ENCODE peak calls at places on chromosomes 4 and X, in five cellular contexts. One of them, this sample, is unnamed.

GRCh38 chr4:59381591-59381990 is 1818.5 kb upstream of the ADGRL3 start:
- DNase-seq in SK-N-SH: no peak
- DNase-seq in K562: no peak
- DNase-seq in HCT116: no peak
- DNase-seq in GM12878: no peak
- DNase-seq in this sample: no peak

GRCh38 chr4:7939377-7940108 is at the start of gene AFAP1:
- DNase-seq in SK-N-SH: peak
- DNase-seq in GM12878: no peak
- DNase-seq in HCT116: peak
- DNase-seq in K562: peak
- DNase-seq in this sample: no peak

GRCh38 chr4:39932776-39933402 is 44.8 kb downstream of the PDS5A start:
- DNase-seq in HCT116: no peak
- DNase-seq in SK-N-SH: no peak
- DNase-seq in K562: no peak
- DNase-seq in GM12878: no peak
- DNase-seq in this sample: no peak

GRCh38 chr4:32985256-32985655 is 2265.1 kb downstream of the PCDH7 start:
- DNase-seq in HCT116: no peak
- DNase-seq in SK-N-SH: no peak
- DNase-seq in K562: no peak
- DNase-seq in GM12878: no peak
- DNase-seq in this sample: no peak

GRCh38 chr4:73776363-73776762 is 36.0 kb downstream of the CXCL8 start:
- DNase-seq in HCT116: no peak
- DNase-seq in SK-N-SH: no peak
- DNase-seq in GM12878: no peak
- DNase-seq in K562: no peak
- DNase-seq in this sample: no peak

GRCh38 chr4:162163892-162164759 is at the start of gene FSTL5:
- DNase-seq in K562: peak
- DNase-seq in SK-N-SH: peak
- DNase-seq in GM12878: no peak
- DNase-seq in HCT116: no peak
- DNase-seq in this sample: no peak

GRCh38 chrX:46733226-46733625 is 25.7 kb downstream of the SLC9A7 start:
- DNase-seq in HCT116: no peak
- DNase-seq in GM12878: no peak
- DNase-seq in SK-N-SH: no peak
- DNase-seq in K562: no peak
- DNase-seq in this sample: no peak

GRCh38 chrX:23782455-23782854 is 518 bp upstream of the SAT1 start:
- DNase-seq in GM12878: no peak
- DNase-seq in HCT116: no peak
- DNase-seq in SK-N-SH: no peak
- DNase-seq in K562: no peak
- DNase-seq in this sample: no peak

GRCh38 chr4:69038582-69038981 is 57.7 kb upstream of the UGT2B7 start:
- DNase-seq in HCT116: peak
- DNase-seq in SK-N-SH: no peak
- DNase-seq in K562: no peak
- DNase-seq in GM12878: no peak
- DNase-seq in this sample: no peak

GRCh38 chr4:53855886-53856260 is 208.5 kb downstream of the CHIC2 start:
- DNase-seq in GM12878: no peak
- DNase-seq in HCT116: no peak
- DNase-seq in SK-N-SH: no peak
- DNase-seq in K562: no peak
- DNase-seq in this sample: no peak

GRCh38 chr4:110184124-110184790 is 14.2 kb downstream of the ELOVL6 start:
- DNase-seq in K562: no peak
- DNase-seq in HCT116: no peak
- DNase-seq in SK-N-SH: no peak
- DNase-seq in GM12878: no peak
- DNase-seq in this sample: no peak

GRCh38 chr4:86388252-86388651 is 28.4 kb upstream of the MAPK10 start:
- DNase-seq in GM12878: no peak
- DNase-seq in SK-N-SH: no peak
- DNase-seq in K562: no peak
- DNase-seq in HCT116: no peak
- DNase-seq in this sample: no peak

GRCh38 chr4:8904041-8904501 is 32.4 kb upstream of the HMX1 start:
- DNase-seq in GM12878: no peak
- DNase-seq in SK-N-SH: no peak
- DNase-seq in K562: no peak
- DNase-seq in HCT116: no peak
- DNase-seq in this sample: no peak

GRCh38 chr4:8319731-8320385 is 50.3 kb downstream of the HTRA3 start:
- DNase-seq in SK-N-SH: no peak
- DNase-seq in HCT116: no peak
- DNase-seq in GM12878: no peak
- DNase-seq in K562: no peak
- DNase-seq in this sample: no peak

GRCh38 chr4:26032572-26033320 is 118.7 kb downstream of the SMIM20 start:
- DNase-seq in HCT116: no peak
- DNase-seq in GM12878: no peak
- DNase-seq in SK-N-SH: no peak
- DNase-seq in K562: no peak
- DNase-seq in this sample: no peak

GRCh38 chr4:87068591-87069021 is 133.8 kb downstream of the AFF1 start:
- DNase-seq in HCT116: no peak
- DNase-seq in K562: no peak
- DNase-seq in SK-N-SH: peak
- DNase-seq in GM12878: no peak
- DNase-seq in this sample: peak

GRCh38 chrX:53440631-53441517 is 6.7 kb upstream of the HSD17B10 start:
- DNase-seq in HCT116: no peak
- DNase-seq in GM12878: no peak
- DNase-seq in K562: no peak
- DNase-seq in SK-N-SH: peak
- DNase-seq in this sample: no peak

GRCh38 chrX:42127563-42127962 is 204.2 kb upstream of the CASK start:
- DNase-seq in HCT116: no peak
- DNase-seq in GM12878: no peak
- DNase-seq in SK-N-SH: no peak
- DNase-seq in K562: no peak
- DNase-seq in this sample: no peak

GRCh38 chr4:143089291-143089690 is 95.4 kb upstream of the USP38 start:
- DNase-seq in HCT116: no peak
- DNase-seq in GM12878: no peak
- DNase-seq in K562: no peak
- DNase-seq in SK-N-SH: no peak
- DNase-seq in this sample: no peak

GRCh38 chrX:101462892-101463291 is 22.4 kb upstream of the ARMCX4 start:
- DNase-seq in HCT116: peak
- DNase-seq in K562: no peak
- DNase-seq in GM12878: no peak
- DNase-seq in SK-N-SH: peak
- DNase-seq in this sample: no peak

GRCh38 chr4:105461221-105462041 is 12.4 kb downstream of the PPA2 start:
- DNase-seq in HCT116: no peak
- DNase-seq in GM12878: no peak
- DNase-seq in SK-N-SH: no peak
- DNase-seq in K562: peak
- DNase-seq in this sample: no peak

GRCh38 chr4:4659871-4660651 is 118.2 kb upstream of the STX18 start:
- DNase-seq in SK-N-SH: no peak
- DNase-seq in HCT116: peak
- DNase-seq in K562: peak
- DNase-seq in GM12878: no peak
- DNase-seq in this sample: no peak

GRCh38 chr4:76301068-76301774 is 5.3 kb upstream of the STBD1 start:
- DNase-seq in HCT116: peak
- DNase-seq in K562: peak
- DNase-seq in GM12878: peak
- DNase-seq in SK-N-SH: no peak
- DNase-seq in this sample: no peak

GRCh38 chrX:120514236-120514635 is 45.1 kb upstream of the LAMP2 start:
- DNase-seq in GM12878: no peak
- DNase-seq in SK-N-SH: peak
- DNase-seq in HCT116: no peak
- DNase-seq in K562: no peak
- DNase-seq in this sample: no peak

GRCh38 chr4:85818700-85819099 is 343.8 kb downstream of the ARHGAP24 start:
- DNase-seq in GM12878: no peak
- DNase-seq in K562: no peak
- DNase-seq in SK-N-SH: no peak
- DNase-seq in HCT116: no peak
- DNase-seq in this sample: no peak

GRCh38 chr4:120052840-120053239 is 13.8 kb downstream of the MAD2L1 start:
- DNase-seq in K562: no peak
- DNase-seq in HCT116: no peak
- DNase-seq in SK-N-SH: no peak
- DNase-seq in GM12878: no peak
- DNase-seq in this sample: peak

GRCh38 chrX:136496359-136496767 is 1.0 kb upstream of the HTATSF1 start:
- DNase-seq in HCT116: no peak
- DNase-seq in GM12878: no peak
- DNase-seq in K562: no peak
- DNase-seq in SK-N-SH: no peak
- DNase-seq in this sample: no peak

DNA sequence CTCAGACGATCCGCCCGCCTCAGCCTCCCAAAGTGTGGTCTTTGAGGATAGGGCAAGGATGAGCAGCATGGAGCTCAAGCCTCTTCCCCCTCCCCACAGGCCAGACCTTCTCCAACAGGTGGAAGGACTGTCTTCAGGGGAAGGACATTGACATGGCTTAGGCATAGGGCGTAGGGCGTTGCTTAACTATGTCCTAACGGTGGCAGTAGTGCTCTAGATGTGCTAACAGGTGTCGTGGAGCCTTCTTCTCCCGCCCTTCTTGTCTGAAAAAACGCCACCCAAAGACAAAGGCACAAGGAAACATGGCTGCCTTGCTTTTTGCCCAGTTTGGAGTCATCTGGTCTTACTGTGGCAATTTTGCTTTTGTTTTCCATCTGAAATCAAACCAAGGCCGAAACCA is 219.8 kb downstream of the OR13H1 start:
- DNase-seq in GM12878: peak
- DNase-seq in SK-N-SH: peak
- DNase-seq in K562: peak
- DNase-seq in HCT116: no peak
- DNase-seq in this sample: no peak
- H3K9ac ChIP-seq in GM12878: peak
- H3K9ac ChIP-seq in SK-N-SH: no peak
- H3K9ac ChIP-seq in K562: no peak
- H3K9ac ChIP-seq in HCT116: no peak
- H3K9ac ChIP-seq in this sample: no peak

GRCh38 chr4:102318526-102318925 is 26.8 kb downstream of the SLC39A8 start:
- DNase-seq in SK-N-SH: no peak
- DNase-seq in GM12878: no peak
- DNase-seq in K562: no peak
- DNase-seq in HCT116: no peak
- DNase-seq in this sample: no peak
- H3K27ac ChIP-seq in SK-N-SH: no peak
- H3K27ac ChIP-seq in GM12878: no peak
- H3K27ac ChIP-seq in K562: no peak
- H3K27ac ChIP-seq in HCT116: no peak
- H3K27ac ChIP-seq in this sample: no peak

DNA sequence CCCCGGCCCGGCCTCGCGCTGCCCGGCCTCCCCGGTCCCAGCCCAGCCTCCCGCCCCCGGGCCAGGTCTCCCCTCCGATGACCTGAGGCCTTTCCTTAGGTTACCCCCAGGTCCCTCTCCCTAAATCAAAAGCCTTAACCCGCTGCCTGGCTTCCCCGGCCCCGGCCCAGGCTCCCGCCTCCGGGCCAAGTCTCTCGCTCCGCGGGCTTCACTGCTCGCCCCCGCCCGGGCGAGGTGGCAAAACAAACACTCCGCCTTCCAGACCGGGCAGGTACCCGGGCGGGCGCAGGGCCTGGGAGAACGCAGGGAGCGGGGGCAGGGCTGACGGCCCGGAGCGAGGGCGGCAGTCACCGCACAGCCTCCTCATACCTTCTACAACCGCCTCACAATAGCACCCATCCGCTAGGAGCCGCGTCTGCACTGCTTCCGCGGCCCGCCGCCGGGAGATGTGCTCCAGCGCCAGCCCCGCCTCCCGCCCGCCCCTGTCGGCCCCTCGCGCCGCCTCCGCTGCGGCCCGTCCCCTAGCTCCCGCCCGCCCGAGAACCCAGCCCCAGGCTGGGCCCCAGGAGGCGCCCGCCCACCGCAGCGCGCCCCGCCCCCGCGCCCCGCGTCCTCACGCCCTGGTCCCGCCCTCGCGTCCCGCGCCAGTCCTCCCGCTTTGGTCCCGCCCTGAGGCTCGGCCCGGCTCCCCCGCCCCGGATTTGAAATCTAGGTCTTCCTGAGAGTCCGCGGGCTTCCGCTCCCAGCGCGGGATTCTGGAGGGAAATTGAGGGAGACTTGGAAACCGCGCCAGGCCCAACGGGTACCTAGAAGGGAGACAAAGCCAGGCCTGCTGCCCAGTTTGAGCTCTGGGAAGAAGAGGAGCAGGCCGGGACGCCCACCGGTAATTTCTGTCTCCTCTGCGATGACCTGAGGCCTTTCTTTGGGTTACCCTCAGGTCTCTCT is at the start of the genes CASP3 and PRIMPOL:
- DNase-seq in HCT116: peak
- DNase-seq in GM12878: peak
- DNase-seq in K562: peak
- DNase-seq in SK-N-SH: peak
- DNase-seq in this sample: peak
- TF ChIP-seq POLR2AphosphoS5 in HCT116: peak
- TF ChIP-seq POLR2AphosphoS5 in GM12878: peak
- TF ChIP-seq POLR2AphosphoS5 in K562: peak
- TF ChIP-seq POLR2AphosphoS5 in SK-N-SH: peak
- TF ChIP-seq POLR2AphosphoS5 in this sample: peak

GRCh38 chrX:13469963-13470679 is 99.3 kb upstream of the EGFL6 start:
- DNase-seq in HCT116: no peak
- DNase-seq in SK-N-SH: no peak
- DNase-seq in K562: no peak
- DNase-seq in GM12878: no peak
- DNase-seq in this sample: no peak

GRCh38 chrX:13473666-13474516 is 95.5 kb upstream of the EGFL6 start:
- DNase-seq in HCT116: no peak
- DNase-seq in SK-N-SH: no peak
- DNase-seq in K562: no peak
- DNase-seq in GM12878: peak
- DNase-seq in this sample: no peak

GRCh38 chrX:13471269-13471668 is 98.1 kb upstream of the EGFL6 start:
- DNase-seq in K562: no peak
- DNase-seq in GM12878: no peak
- DNase-seq in SK-N-SH: no peak
- DNase-seq in HCT116: no peak
- DNase-seq in this sample: no peak

GRCh38 chrX:13470680-13470967 is 98.8 kb upstream of the EGFL6 start:
- DNase-seq in GM12878: no peak
- DNase-seq in HCT116: no peak
- DNase-seq in SK-N-SH: no peak
- DNase-seq in K562: no peak
- DNase-seq in this sample: no peak

GRCh38 chrX:13472975-13473665 is 96.3 kb upstream of the EGFL6 start:
- DNase-seq in K562: no peak
- DNase-seq in HCT116: no peak
- DNase-seq in SK-N-SH: no peak
- DNase-seq in GM12878: peak
- DNase-seq in this sample: no peak
- H3K9ac ChIP-seq in K562: no peak
- H3K9ac ChIP-seq in HCT116: no peak
- H3K9ac ChIP-seq in SK-N-SH: peak
- H3K9ac ChIP-seq in GM12878: peak
- H3K9ac ChIP-seq in this sample: no peak

GRCh38 chrX:133726211-133726630 is 259.2 kb downstream of the GPC3 start:
- DNase-seq in GM12878: no peak
- DNase-seq in SK-N-SH: no peak
- DNase-seq in K562: no peak
- DNase-seq in HCT116: peak
- DNase-seq in this sample: no peak
- H3K27ac ChIP-seq in GM12878: no peak
- H3K27ac ChIP-seq in SK-N-SH: no peak
- H3K27ac ChIP-seq in K562: no peak
- H3K27ac ChIP-seq in HCT116: peak
- H3K27ac ChIP-seq in this sample: no peak

This sample was measured in SK-N-MC.